ENCODE peak calls at places on chromosomes 6 and 20, in ten cellular contexts. One of them, this sample, is unnamed.
A peak's percentile ranks its signal among the peaks of the same experiment; 100 is the strongest.

GRCh38 chr6:2797564-2798014 is 32.4 kb downstream of the WRNIP1 start:
- DNase-seq in IMR-90: no peak
- DNase-seq in heart left ventricle: no peak
- DNase-seq in psoas muscle: no peak
- DNase-seq in left ventricle myocardium inferior: no peak
- DNase-seq in stomach: no peak
- DNase-seq in CD8-positive, alpha-beta memory T cell: no peak
- DNase-seq in endothelial cell of umbilical vein: no peak
- DNase-seq in spleen: no peak
- DNase-seq in uterus: no peak
- DNase-seq in this sample: no peak

GRCh38 chr6:46059608-46060007 is 43.9 kb upstream of the CLIC5 start:
- DNase-seq in left ventricle myocardium inferior: no peak
- DNase-seq in heart left ventricle: no peak
- DNase-seq in spleen: no peak
- DNase-seq in endothelial cell of umbilical vein: no peak
- DNase-seq in CD8-positive, alpha-beta memory T cell: no peak
- DNase-seq in psoas muscle: no peak
- DNase-seq in IMR-90: no peak
- DNase-seq in stomach: no peak
- DNase-seq in uterus: no peak
- DNase-seq in this sample: no peak

GRCh38 chr20:21228511-21228910 is 74.6 kb upstream of the XRN2 start:
- DNase-seq in endothelial cell of umbilical vein: no peak
- DNase-seq in uterus: no peak
- DNase-seq in stomach: no peak
- DNase-seq in spleen: no peak
- DNase-seq in IMR-90: no peak
- DNase-seq in psoas muscle: no peak
- DNase-seq in CD8-positive, alpha-beta memory T cell: no peak
- DNase-seq in left ventricle myocardium inferior: no peak
- DNase-seq in heart left ventricle: no peak
- DNase-seq in this sample: no peak

GRCh38 chr6:81761197-81761596 is 8.7 kb upstream of the TENT5A start:
- DNase-seq in uterus: no peak
- DNase-seq in IMR-90: peak; percentile 62
- DNase-seq in spleen: no peak
- DNase-seq in left ventricle myocardium inferior: no peak
- DNase-seq in stomach: no peak
- DNase-seq in CD8-positive, alpha-beta memory T cell: no peak
- DNase-seq in endothelial cell of umbilical vein: peak; percentile 27
- DNase-seq in psoas muscle: no peak
- DNase-seq in heart left ventricle: no peak
- DNase-seq in this sample: no peak

GRCh38 chr6:151239603-151240035 is at the start of gene AKAP12:
- DNase-seq in IMR-90: peak; percentile 45
- DNase-seq in left ventricle myocardium inferior: peak; percentile 29
- DNase-seq in CD8-positive, alpha-beta memory T cell: no peak
- DNase-seq in spleen: no peak
- DNase-seq in psoas muscle: peak; percentile 31
- DNase-seq in stomach: no peak
- DNase-seq in uterus: peak; percentile 73
- DNase-seq in endothelial cell of umbilical vein: no peak
- DNase-seq in heart left ventricle: peak; percentile 23
- DNase-seq in this sample: peak; percentile 85

GRCh38 chr6:137286368-137286767 is 67.2 kb upstream of the IFNGR1 start:
- DNase-seq in IMR-90: no peak
- DNase-seq in endothelial cell of umbilical vein: no peak
- DNase-seq in CD8-positive, alpha-beta memory T cell: no peak
- DNase-seq in uterus: no peak
- DNase-seq in spleen: no peak
- DNase-seq in left ventricle myocardium inferior: no peak
- DNase-seq in psoas muscle: no peak
- DNase-seq in heart left ventricle: no peak
- DNase-seq in stomach: no peak
- DNase-seq in this sample: no peak

GRCh38 chr20:17024513-17025105 is 202.2 kb upstream of the PCSK2 start:
- DNase-seq in spleen: no peak
- DNase-seq in IMR-90: peak; percentile 79
- DNase-seq in left ventricle myocardium inferior: no peak
- DNase-seq in psoas muscle: no peak
- DNase-seq in stomach: no peak
- DNase-seq in endothelial cell of umbilical vein: no peak
- DNase-seq in heart left ventricle: no peak
- DNase-seq in CD8-positive, alpha-beta memory T cell: no peak
- DNase-seq in uterus: no peak
- DNase-seq in this sample: no peak

GRCh38 chr20:63534831-63535651 is 2.1 kb downstream of the PTK6 start:
- DNase-seq in CD8-positive, alpha-beta memory T cell: peak; percentile 54
- DNase-seq in spleen: peak; percentile 84
- DNase-seq in psoas muscle: peak; percentile 14
- DNase-seq in left ventricle myocardium inferior: no peak
- DNase-seq in endothelial cell of umbilical vein: no peak
- DNase-seq in stomach: peak; percentile 83
- DNase-seq in IMR-90: no peak
- DNase-seq in heart left ventricle: no peak
- DNase-seq in uterus: no peak
- DNase-seq in this sample: peak; percentile 76

GRCh38 chr20:4544765-4545164 is 176.9 kb upstream of the PRND start:
- DNase-seq in heart left ventricle: no peak
- DNase-seq in spleen: no peak
- DNase-seq in uterus: no peak
- DNase-seq in IMR-90: peak; percentile 93
- DNase-seq in left ventricle myocardium inferior: no peak
- DNase-seq in psoas muscle: no peak
- DNase-seq in CD8-positive, alpha-beta memory T cell: no peak
- DNase-seq in stomach: no peak
- DNase-seq in endothelial cell of umbilical vein: no peak
- DNase-seq in this sample: no peak

GRCh38 chr6:165317723-165318122 is 8.3 kb upstream of the C6orf118 start:
- DNase-seq in heart left ventricle: no peak
- DNase-seq in CD8-positive, alpha-beta memory T cell: no peak
- DNase-seq in spleen: no peak
- DNase-seq in uterus: no peak
- DNase-seq in stomach: no peak
- DNase-seq in IMR-90: no peak
- DNase-seq in psoas muscle: no peak
- DNase-seq in endothelial cell of umbilical vein: no peak
- DNase-seq in left ventricle myocardium inferior: no peak
- DNase-seq in this sample: no peak

GRCh38 chr20:47320990-47321805 is 35.3 kb downstream of the ZMYND8 start:
- DNase-seq in stomach: peak; percentile 41
- DNase-seq in endothelial cell of umbilical vein: no peak
- DNase-seq in CD8-positive, alpha-beta memory T cell: no peak
- DNase-seq in spleen: no peak
- DNase-seq in IMR-90: no peak
- DNase-seq in uterus: no peak
- DNase-seq in heart left ventricle: no peak
- DNase-seq in psoas muscle: peak; percentile 1
- DNase-seq in left ventricle myocardium inferior: no peak
- DNase-seq in this sample: no peak

GRCh38 chr6:125149256-125150144 is 4.1 kb upstream of the TPD52L1 start:
- DNase-seq in left ventricle myocardium inferior: no peak
- DNase-seq in CD8-positive, alpha-beta memory T cell: no peak
- DNase-seq in endothelial cell of umbilical vein: no peak
- DNase-seq in heart left ventricle: no peak
- DNase-seq in psoas muscle: no peak
- DNase-seq in stomach: no peak
- DNase-seq in spleen: no peak
- DNase-seq in uterus: no peak
- DNase-seq in IMR-90: peak; percentile 69
- DNase-seq in this sample: no peak

GRCh38 chr6:138765896-138766487 is 7.6 kb upstream of the CCDC28A start:
- DNase-seq in left ventricle myocardium inferior: no peak
- DNase-seq in spleen: no peak
- DNase-seq in stomach: no peak
- DNase-seq in CD8-positive, alpha-beta memory T cell: no peak
- DNase-seq in psoas muscle: no peak
- DNase-seq in uterus: no peak
- DNase-seq in endothelial cell of umbilical vein: peak; percentile 64
- DNase-seq in IMR-90: peak; percentile 56
- DNase-seq in heart left ventricle: no peak
- DNase-seq in this sample: no peak

GRCh38 chr20:41482647-41483552 is 116.3 kb upstream of the EMILIN3 start:
- DNase-seq in IMR-90: peak; percentile 93
- DNase-seq in left ventricle myocardium inferior: no peak
- DNase-seq in endothelial cell of umbilical vein: peak; percentile 21
- DNase-seq in psoas muscle: no peak
- DNase-seq in stomach: no peak
- DNase-seq in uterus: no peak
- DNase-seq in heart left ventricle: no peak
- DNase-seq in CD8-positive, alpha-beta memory T cell: no peak
- DNase-seq in spleen: no peak
- DNase-seq in this sample: no peak

GRCh38 chr20:35636095-35636494 is 20.5 kb downstream of the SPAG4 start:
- DNase-seq in left ventricle myocardium inferior: no peak
- DNase-seq in endothelial cell of umbilical vein: no peak
- DNase-seq in uterus: no peak
- DNase-seq in stomach: no peak
- DNase-seq in spleen: no peak
- DNase-seq in CD8-positive, alpha-beta memory T cell: no peak
- DNase-seq in psoas muscle: no peak
- DNase-seq in IMR-90: no peak
- DNase-seq in heart left ventricle: no peak
- DNase-seq in this sample: no peak

GRCh38 chr20:17533396-17533795 is 2.2 kb upstream of the BFSP1 start:
- DNase-seq in heart left ventricle: no peak
- DNase-seq in IMR-90: peak; percentile 60
- DNase-seq in stomach: no peak
- DNase-seq in psoas muscle: no peak
- DNase-seq in endothelial cell of umbilical vein: peak; percentile 38
- DNase-seq in left ventricle myocardium inferior: no peak
- DNase-seq in spleen: no peak
- DNase-seq in uterus: no peak
- DNase-seq in CD8-positive, alpha-beta memory T cell: no peak
- DNase-seq in this sample: no peak

GRCh38 chr20:25283221-25283951 is 35.5 kb downstream of the PYGB start:
- DNase-seq in heart left ventricle: no peak
- DNase-seq in spleen: peak; percentile 72
- DNase-seq in IMR-90: no peak
- DNase-seq in endothelial cell of umbilical vein: no peak
- DNase-seq in left ventricle myocardium inferior: peak; percentile 8
- DNase-seq in stomach: peak; percentile 24
- DNase-seq in uterus: peak; percentile 12
- DNase-seq in psoas muscle: no peak
- DNase-seq in CD8-positive, alpha-beta memory T cell: peak; percentile 36
- DNase-seq in this sample: peak; percentile 29

GRCh38 chr6:100283288-100283687 is 181.4 kb downstream of the SIM1 start:
- DNase-seq in stomach: no peak
- DNase-seq in left ventricle myocardium inferior: no peak
- DNase-seq in psoas muscle: no peak
- DNase-seq in uterus: no peak
- DNase-seq in heart left ventricle: no peak
- DNase-seq in spleen: no peak
- DNase-seq in IMR-90: peak; percentile 72
- DNase-seq in endothelial cell of umbilical vein: no peak
- DNase-seq in CD8-positive, alpha-beta memory T cell: no peak
- DNase-seq in this sample: no peak

GRCh38 chr6:37251211-37251610 is 6.4 kb upstream of the TBC1D22B start:
- DNase-seq in CD8-positive, alpha-beta memory T cell: no peak
- DNase-seq in endothelial cell of umbilical vein: peak; percentile 59
- DNase-seq in heart left ventricle: no peak
- DNase-seq in uterus: no peak
- DNase-seq in spleen: no peak
- DNase-seq in left ventricle myocardium inferior: no peak
- DNase-seq in stomach: no peak
- DNase-seq in psoas muscle: no peak
- DNase-seq in IMR-90: peak; percentile 66
- DNase-seq in this sample: no peak

GRCh38 chr6:72650081-72650745 is 28.3 kb downstream of the KCNQ5 start:
- DNase-seq in CD8-positive, alpha-beta memory T cell: no peak
- DNase-seq in heart left ventricle: no peak
- DNase-seq in stomach: no peak
- DNase-seq in endothelial cell of umbilical vein: peak; percentile 15
- DNase-seq in IMR-90: peak; percentile 19
- DNase-seq in psoas muscle: no peak
- DNase-seq in spleen: no peak
- DNase-seq in left ventricle myocardium inferior: no peak
- DNase-seq in uterus: no peak
- DNase-seq in this sample: no peak
- H3K4me1 ChIP-seq in CD8-positive, alpha-beta memory T cell: no peaks in the 10 kb centered on the region
- H3K4me1 ChIP-seq in heart left ventricle: no peaks in the 10 kb centered on the region
- H3K4me1 ChIP-seq in stomach: no peaks in the 10 kb centered on the region
- H3K4me1 ChIP-seq in endothelial cell of umbilical vein: no peaks in the 10 kb centered on the region
- H3K4me1 ChIP-seq in IMR-90: peaks cover 3% of the 10 kb centered on the region
- H3K4me1 ChIP-seq in psoas muscle: peaks cover 38% of the 10 kb centered on the region
- H3K4me1 ChIP-seq in spleen: no peaks in the 10 kb centered on the region
- H3K4me1 ChIP-seq in left ventricle myocardium inferior: no peaks in the 10 kb centered on the region
- H3K4me1 ChIP-seq in uterus: no peaks in the 10 kb centered on the region
- H3K4me1 ChIP-seq in this sample: peaks cover 7% of the 10 kb centered on the region

DNA sequence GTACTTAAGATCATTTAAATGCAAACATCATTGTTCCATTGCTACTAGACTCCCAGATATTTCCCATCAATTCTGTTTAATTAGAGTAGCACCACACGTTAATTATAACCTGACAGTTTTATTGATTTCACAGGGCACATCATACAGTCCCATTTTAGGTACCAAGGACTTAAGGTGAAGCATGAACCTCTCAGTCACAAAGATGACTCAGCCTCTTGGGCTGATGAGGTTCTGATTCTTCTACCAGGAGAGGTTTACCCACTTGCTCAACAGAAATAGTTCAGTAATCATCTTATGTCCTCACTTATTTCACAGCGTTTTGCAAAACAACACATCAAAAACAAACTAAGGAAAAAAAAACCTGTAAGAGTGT is 98.5 kb downstream of the HIVEP2 start:
- DNase-seq in heart left ventricle: no peak
- DNase-seq in spleen: no peak
- DNase-seq in uterus: no peak
- DNase-seq in psoas muscle: no peak
- DNase-seq in endothelial cell of umbilical vein: no peak
- DNase-seq in left ventricle myocardium inferior: no peak
- DNase-seq in CD8-positive, alpha-beta memory T cell: no peak
- DNase-seq in IMR-90: peak; percentile 61
- DNase-seq in stomach: no peak
- DNase-seq in this sample: no peak
- H3K4me1 ChIP-seq in heart left ventricle: peaks cover 84% of the 10 kb centered on the region
- H3K4me1 ChIP-seq in spleen: peaks cover 52% of the 10 kb centered on the region
- H3K4me1 ChIP-seq in uterus: no peaks in the 10 kb centered on the region
- H3K4me1 ChIP-seq in psoas muscle: peaks cover 89% of the 10 kb centered on the region
- H3K4me1 ChIP-seq in endothelial cell of umbilical vein: peaks cover 65% of the 10 kb centered on the region
- H3K4me1 ChIP-seq in left ventricle myocardium inferior: peaks cover 89% of the 10 kb centered on the region
- H3K4me1 ChIP-seq in CD8-positive, alpha-beta memory T cell: peaks cover 87% of the 10 kb centered on the region
- H3K4me1 ChIP-seq in IMR-90: peaks cover 22% of the 10 kb centered on the region
- H3K4me1 ChIP-seq in stomach: peaks cover 23% of the 10 kb centered on the region
- H3K4me1 ChIP-seq in this sample: peaks cover 7% of the 10 kb centered on the region

GRCh38 chr20:2984956-2985661 is 58.3 kb upstream of the GNRH2 start:
- DNase-seq in IMR-90: peak; percentile 80
- DNase-seq in heart left ventricle: no peak
- DNase-seq in endothelial cell of umbilical vein: peak; percentile 8
- DNase-seq in spleen: no peak
- DNase-seq in left ventricle myocardium inferior: no peak
- DNase-seq in stomach: no peak
- DNase-seq in psoas muscle: no peak
- DNase-seq in uterus: no peak
- DNase-seq in CD8-positive, alpha-beta memory T cell: no peak
- DNase-seq in this sample: no peak
- H3K4me1 ChIP-seq in IMR-90: peaks cover 8% of the 10 kb centered on the region
- H3K4me1 ChIP-seq in heart left ventricle: peaks cover 12% of the 10 kb centered on the region
- H3K4me1 ChIP-seq in endothelial cell of umbilical vein: peaks cover 2% of the 10 kb centered on the region
- H3K4me1 ChIP-seq in spleen: peaks cover 3% of the 10 kb centered on the region
- H3K4me1 ChIP-seq in left ventricle myocardium inferior: peaks cover 16% of the 10 kb centered on the region
- H3K4me1 ChIP-seq in stomach: peaks cover 15% of the 10 kb centered on the region
- H3K4me1 ChIP-seq in psoas muscle: no peaks in the 10 kb centered on the region
- H3K4me1 ChIP-seq in uterus: no peaks in the 10 kb centered on the region
- H3K4me1 ChIP-seq in CD8-positive, alpha-beta memory T cell: no peaks in the 10 kb centered on the region
- H3K4me1 ChIP-seq in this sample: no peaks in the 10 kb centered on the region

GRCh38 chr20:57680934-57681914 is 28.6 kb downstream of the PMEPA1 start:
- DNase-seq in spleen: peak; percentile 91
- DNase-seq in heart left ventricle: no peak
- DNase-seq in CD8-positive, alpha-beta memory T cell: peak; percentile 58
- DNase-seq in uterus: no peak
- DNase-seq in IMR-90: no peak
- DNase-seq in endothelial cell of umbilical vein: no peak
- DNase-seq in stomach: no peak
- DNase-seq in left ventricle myocardium inferior: no peak
- DNase-seq in psoas muscle: no peak
- DNase-seq in this sample: no peak
- H3K4me1 ChIP-seq in spleen: peaks cover 26% of the 10 kb centered on the region
- H3K4me1 ChIP-seq in heart left ventricle: peaks cover 68% of the 10 kb centered on the region
- H3K4me1 ChIP-seq in CD8-positive, alpha-beta memory T cell: peaks cover 15% of the 10 kb centered on the region
- H3K4me1 ChIP-seq in uterus: no peaks in the 10 kb centered on the region
- H3K4me1 ChIP-seq in IMR-90: no peaks in the 10 kb centered on the region
- H3K4me1 ChIP-seq in endothelial cell of umbilical vein: peaks cover 3% of the 10 kb centered on the region
- H3K4me1 ChIP-seq in stomach: no peaks in the 10 kb centered on the region
- H3K4me1 ChIP-seq in left ventricle myocardium inferior: peaks cover 80% of the 10 kb centered on the region
- H3K4me1 ChIP-seq in psoas muscle: peaks cover 19% of the 10 kb centered on the region
- H3K4me1 ChIP-seq in this sample: peaks cover 4% of the 10 kb centered on the region

This sample was measured in aorta.